ENCODE peak calls at places on chromosomes 6 and 20, in four cellular contexts. N is lower leg skin, L is HS-5, U is HL-60. O is an unnamed sample.

GRCh38 chr6:22497299-22497698 is 72.1 kb upstream of the HDGFL1 start:
- DNase-seq in N (no peak), L (no peak), U (no peak), O (no peak)

GRCh38 chr20:57596998-57597939 is 23.0 kb downstream of the ZBP1 start:
- DNase-seq in N (peak; percentile 48), L (no peak), U (peak; percentile 20), O (no peak)

GRCh38 chr6:40249935-40250334 is 315.7 kb upstream of the MOCS1 start:
- DNase-seq in N (no peak), L (no peak), U (no peak), O (no peak)

GRCh38 chr6:169775321-169775720 is 23.9 kb downstream of the ERMARD start:
- DNase-seq in N (no peak), L (no peak), U (no peak), O (no peak)

GRCh38 chr6:39932386-39932785 is 1.9 kb downstream of the MOCS1 start:
- DNase-seq in N (no peak), L (no peak), U (no peak), O (no peak)

GRCh38 chr20:25081065-25081729 is 744 bp downstream of the VSX1 start:
- DNase-seq in N (no peak), L (no peak), U (no peak), O (no peak)

GRCh38 chr6:118216751-118217150 is 309.7 kb downstream of the SLC35F1 start:
- DNase-seq in N (no peak), L (no peak), U (no peak), O (no peak)

GRCh38 chr6:8057793-8058192 is 6.4 kb downstream of the BLOC1S5 start:
- DNase-seq in N (no peak), L (no peak), U (no peak), O (no peak)

GRCh38 chr20:57473246-57474042 is 51.5 kb downstream of the CTCFL start:
- DNase-seq in N (no peak), L (no peak), U (peak; percentile 91), O (peak; percentile 76)

GRCh38 chr6:108758884-108759283 is 89.3 kb upstream of the ARMC2 start:
- DNase-seq in N (no peak), L (no peak), U (no peak), O (no peak)

GRCh38 chr6:127459231-127459641 is at the start of gene KIAA0408:
- DNase-seq in N (peak; percentile 70), L (no peak), U (no peak), O (no peak)

GRCh38 chr6:108838101-108838717 is 10.0 kb upstream of the ARMC2 start:
- DNase-seq in N (no peak), L (no peak), U (no peak), O (no peak)

GRCh38 chr6:6619415-6619814 is 30.9 kb downstream of the LY86 start:
- DNase-seq in N (no peak), L (no peak), U (no peak), O (no peak)

GRCh38 chr20:25584905-25585704 is at the start of gene NINL:
- DNase-seq in N (no peak), L (no peak), U (no peak), O (no peak)

GRCh38 chr6:41201784-41202181 is 834 bp upstream of the TREML2 start:
- DNase-seq in N (no peak), L (no peak), U (peak; percentile 30), O (peak; percentile 52)

GRCh38 chr20:9093203-9093962 is 24.5 kb downstream of the PLCB4 start:
- DNase-seq in N (no peak), L (no peak), U (no peak), O (no peak)

GRCh38 chr6:66210964-66211363 is 503.9 kb upstream of the EYS start:
- DNase-seq in N (no peak), L (no peak), U (no peak), O (no peak)

GRCh38 chr6:111096246-111096645 is 8.9 kb downstream of the SLC16A10 start:
- DNase-seq in N (no peak), L (no peak), U (no peak), O (no peak)

GRCh38 chr6:43269273-43270007 is 26.2 kb downstream of the TTBK1 start:
- DNase-seq in N (no peak), L (no peak), U (no peak), O (no peak)

GRCh38 chr20:2799688-2800589 is 488 bp downstream of the CPXM1 start:
- DNase-seq in N (no peak), L (no peak), U (no peak), O (peak; percentile 37)

GRCh38 chr20:1805161-1805581 is 90.0 kb upstream of the SIRPA start:
- DNase-seq in N (no peak), L (no peak), U (no peak), O (no peak)

GRCh38 chr6:2042951-2043648 is 202.3 kb downstream of the GMDS start:
- DNase-seq in N (no peak), L (no peak), U (no peak), O (no peak)

GRCh38 chr6:151494235-151494950 is 576 bp downstream of the CCDC170 start:
- DNase-seq in N (peak; percentile 28), L (no peak), U (no peak), O (peak; percentile 47)

GRCh38 chr20:25274481-25274880 is 26.6 kb downstream of the PYGB start:
- DNase-seq in N (no peak), L (no peak), U (no peak), O (peak; percentile 37)